ENCODE peak calls at places on chromosome X, in four cellular contexts. L is OCI-LY7, B is AG10803, W is GM13976. X is an unnamed sample.

GRCh38 chrX:133258481-133258880 is 40.3 kb upstream of the TFDP3 start:
- DNase-seq in B (peak), W (no peak), L (no peak), X (no peak)

GRCh38 chrX:68665502-68665901 is 18.0 kb downstream of the STARD8 start:
- DNase-seq in B (no peak), W (no peak), L (no peak), X (no peak)

GRCh38 chrX:154401045-154401799 is 3.0 kb downstream of the RPL10 start:
- DNase-seq in W (no peak), B (peak), L (peak), X (no peak)

GRCh38 chrX:129700536-129700935 is 38.2 kb upstream of the XPNPEP2 start:
- DNase-seq in W (no peak), L (no peak), B (no peak), X (no peak)

GRCh38 chrX:24928114-24928513 is 87.7 kb downstream of the ARX start:
- DNase-seq in B (no peak), W (no peak), L (no peak), X (no peak)

GRCh38 chrX:7580127-7580526 is 262.8 kb upstream of the VCX start:
- DNase-seq in L (no peak), B (no peak), W (no peak), X (no peak)

GRCh38 chrX:95071621-95072020 is 1397.6 kb downstream of the FAM133A start:
- DNase-seq in L (no peak), W (no peak), B (no peak), X (no peak)

GRCh38 chrX:68631331-68631730 is 16.1 kb upstream of the STARD8 start:
- DNase-seq in B (peak), W (no peak), L (no peak), X (no peak)

GRCh38 chrX:138986866-138987265 is 275.3 kb upstream of the FGF13 start:
- DNase-seq in B (peak), L (no peak), W (no peak), X (no peak)

GRCh38 chrX:68190799-68191198 is 242.5 kb downstream of the OPHN1 start:
- DNase-seq in B (no peak), W (no peak), L (no peak), X (no peak)

GRCh38 chrX:11890843-11891514 is 132.9 kb downstream of the MSL3 start:
- DNase-seq in W (no peak), L (no peak), B (peak), X (peak)

GRCh38 chrX:10722804-10723364 is 102.5 kb upstream of the MID1 start:
- DNase-seq in L (peak), W (peak), B (peak), X (peak)

GRCh38 chrX:55028040-55028439 is 2.7 kb downstream of the ALAS2 start:
- DNase-seq in B (no peak), W (no peak), L (no peak), X (no peak)

GRCh38 chrX:129791336-129791735 is 11.6 kb downstream of the SASH3 start:
- DNase-seq in B (no peak), L (no peak), W (no peak), X (no peak)

GRCh38 chrX:81195712-81196111 is 6.0 kb downstream of the HMGN5 start:
- DNase-seq in L (peak), W (no peak), B (peak), X (peak)

GRCh38 chrX:153587342-153587741 is 11.6 kb downstream of the CCNQ start:
- DNase-seq in L (no peak), B (no peak), W (no peak), X (no peak)

GRCh38 chrX:42616981-42617380 is 161.0 kb downstream of the PPP1R2C start:
- DNase-seq in W (no peak), L (no peak), B (no peak), X (no peak)

GRCh38 chrX:153648358-153649177 is 1.6 kb downstream of the DUSP9 start:
- DNase-seq in L (no peak), W (no peak), B (no peak), X (no peak)

GRCh38 chrX:115226929-115227328 is 7.0 kb downstream of the LRCH2 start:
- DNase-seq in B (peak), L (peak), W (no peak), X (no peak)

DNA sequence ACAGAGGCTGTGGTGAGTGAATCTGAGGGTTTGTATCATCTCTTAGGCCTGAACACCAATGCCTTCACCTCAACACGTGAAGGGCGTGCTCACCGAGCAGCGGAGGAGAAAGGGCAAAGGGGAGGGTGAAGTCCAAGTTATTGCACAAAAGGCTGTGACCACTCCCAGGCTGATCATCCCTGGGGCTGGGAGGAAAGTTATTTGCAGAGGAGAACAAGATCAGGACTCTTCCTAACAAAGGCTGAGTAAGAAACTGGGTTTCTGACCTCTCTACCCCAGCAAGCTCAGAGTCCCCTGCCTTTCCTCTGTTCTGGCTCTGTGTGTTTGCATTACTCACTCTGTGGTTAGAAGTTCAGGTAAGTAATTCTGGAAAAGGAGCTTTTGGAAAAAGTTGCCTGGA is 366.3 kb upstream of the CXorf51A start:
- DNase-seq in B (no peak), W (no peak), L (no peak), X (no peak)
- TF ChIP-seq CTCF in B (no peak), W (no peak), L (no peak), X (no peak)

GRCh38 chrX:134752558-134752957 is 94.3 kb upstream of the PLAC1 start:
- DNase-seq in B (no peak), L (no peak), W (no peak), X (no peak)

GRCh38 chrX:134749651-134750450 is 91.6 kb upstream of the PLAC1 start:
- DNase-seq in W (no peak), B (peak), L (no peak), X (no peak)

GRCh38 chrX:134758652-134759051 is 100.4 kb upstream of the PLAC1 start:
- DNase-seq in L (no peak), B (no peak), W (no peak), X (no peak)

DNA sequence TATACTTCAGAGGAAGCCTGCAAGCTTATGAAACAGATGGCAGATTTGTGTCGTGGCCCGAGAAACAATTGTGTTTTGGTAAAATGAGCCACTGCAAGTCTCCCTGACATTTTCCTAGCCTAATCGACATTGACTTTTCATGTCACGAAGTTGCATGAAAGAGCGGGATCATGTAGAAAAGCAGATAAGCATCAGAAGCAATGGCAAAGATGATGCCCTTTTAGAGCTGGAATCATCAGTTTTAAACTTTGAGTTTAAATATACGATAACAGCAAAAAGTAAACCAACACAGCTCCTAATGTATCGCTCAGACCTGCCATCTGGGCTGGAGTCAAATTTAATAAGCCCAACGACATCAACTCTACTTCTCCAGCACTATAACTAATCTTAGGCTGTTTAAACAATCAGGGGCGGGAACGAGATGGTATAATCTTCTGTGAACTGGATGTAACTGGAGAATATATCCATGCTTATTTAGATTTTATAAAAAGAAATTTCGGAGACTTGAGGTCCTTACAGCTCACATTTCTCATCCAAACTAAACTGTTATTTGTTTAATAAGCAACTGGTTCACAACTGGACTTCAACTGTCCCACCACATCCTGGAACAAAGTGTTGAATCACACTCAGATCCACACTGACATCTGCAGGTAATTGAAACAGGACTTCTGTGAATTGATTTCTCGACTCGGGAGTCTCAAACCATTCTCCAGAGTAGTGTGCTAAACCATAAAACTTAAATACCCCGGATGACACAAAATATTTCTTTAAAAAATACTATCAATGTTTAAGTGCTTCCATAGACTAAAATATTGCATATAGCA is 95.1 kb upstream of the PLAC1 start:
- DNase-seq in B (peak), L (no peak), W (no peak), X (no peak)
- TF ChIP-seq CTCF in B (peak), L (peak), W (no peak), X (no peak)

DNA sequence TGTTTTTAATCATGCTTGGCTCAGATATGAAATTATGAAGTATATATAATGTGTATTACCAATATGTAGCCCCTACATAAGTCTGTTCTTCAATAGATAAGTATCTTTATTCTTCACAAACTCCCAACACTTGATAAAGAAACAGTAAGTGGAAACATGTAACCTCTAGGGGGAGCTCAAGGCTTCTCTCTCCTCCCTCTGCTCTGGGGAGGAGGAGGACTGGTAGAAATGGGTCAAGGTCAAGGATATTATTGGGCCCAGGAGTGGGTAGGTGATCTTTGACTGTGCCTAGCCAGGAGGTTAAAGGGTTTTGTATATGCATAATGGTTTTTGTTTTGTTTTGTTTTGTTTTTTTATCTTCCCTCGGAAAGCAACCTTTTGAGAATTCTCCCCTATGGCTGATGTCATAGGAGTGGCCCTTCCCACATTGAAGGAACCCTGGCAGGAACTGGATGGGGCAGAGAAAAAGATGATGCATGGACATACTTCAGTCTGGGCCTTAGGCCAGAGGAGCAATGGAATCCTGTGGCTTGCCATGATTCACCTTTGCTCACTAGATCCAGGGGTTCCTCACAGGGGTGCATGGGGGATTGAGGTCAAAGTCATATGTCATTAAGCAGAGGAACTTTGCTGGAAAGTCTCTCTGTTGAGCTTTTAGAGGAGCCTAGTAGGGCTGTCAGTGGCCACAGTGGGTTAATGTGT is 460.3 kb downstream of the MID1IP1 start:
- DNase-seq in B (peak), W (peak), L (peak), X (no peak)
- TF ChIP-seq CTCF in B (peak), W (peak), L (peak), X (peak)

GRCh38 chrX:15843960-15844359 is 10.7 kb downstream of the AP1S2 start:
- DNase-seq in L (no peak), W (no peak), B (no peak), X (no peak)

GRCh38 chrX:15834051-15834450 is 20.6 kb downstream of the AP1S2 start:
- DNase-seq in B (no peak), L (no peak), W (no peak), X (no peak)

GRCh38 chrX:15834827-15835595 is 19.6 kb downstream of the AP1S2 start:
- DNase-seq in W (no peak), B (no peak), L (no peak), X (no peak)

GRCh38 chrX:15838017-15838416 is 16.6 kb downstream of the AP1S2 start:
- DNase-seq in B (no peak), L (peak), W (no peak), X (no peak)
- TF ChIP-seq CTCF in B (peak), L (peak), W (no peak), X (peak)

DNA sequence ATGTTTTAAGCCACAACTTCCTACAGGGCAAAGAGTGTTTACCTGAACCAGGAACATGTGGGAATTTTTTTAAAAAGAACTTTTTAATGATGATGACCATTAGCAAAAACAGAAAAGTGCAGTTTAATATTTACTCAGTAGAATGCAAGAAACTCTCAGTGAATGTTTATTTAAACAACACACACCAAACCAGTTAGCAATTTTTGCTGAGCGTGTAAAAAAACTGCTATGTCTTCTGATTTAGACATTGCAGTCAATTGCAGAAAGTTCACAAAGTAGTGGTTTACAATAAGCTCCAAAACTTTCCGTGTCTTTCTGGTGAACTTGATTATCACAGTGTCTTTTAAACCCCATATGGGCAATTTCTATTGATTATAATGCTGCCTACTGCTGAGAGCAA is 273.7 kb upstream of the DIAPH2 start:
- DNase-seq in B (no peak), L (no peak), W (no peak), X (no peak)
- TF ChIP-seq CTCF in B (no peak), L (no peak), W (no peak), X (no peak)

GRCh38 chrX:99172958-99173357 is 1237.1 kb downstream of the PCDH19 start:
- DNase-seq in B (no peak), W (no peak), L (no peak), X (no peak)
- TF ChIP-seq CTCF in B (no peak), W (no peak), L (no peak), X (no peak)

GRCh38 chrX:110168585-110168984 is 149.3 kb downstream of the AMMECR1 start:
- DNase-seq in L (no peak), W (no peak), B (peak), X (no peak)

GRCh38 chrX:110171442-110171841 is 146.4 kb downstream of the AMMECR1 start:
- DNase-seq in B (no peak), L (no peak), W (no peak), X (no peak)

GRCh38 chrX:110170029-110170428 is 147.9 kb downstream of the AMMECR1 start:
- DNase-seq in L (no peak), B (no peak), W (no peak), X (no peak)

GRCh38 chrX:110172215-110172614 is 145.7 kb downstream of the AMMECR1 start:
- DNase-seq in L (peak), W (peak), B (no peak), X (no peak)

DNA sequence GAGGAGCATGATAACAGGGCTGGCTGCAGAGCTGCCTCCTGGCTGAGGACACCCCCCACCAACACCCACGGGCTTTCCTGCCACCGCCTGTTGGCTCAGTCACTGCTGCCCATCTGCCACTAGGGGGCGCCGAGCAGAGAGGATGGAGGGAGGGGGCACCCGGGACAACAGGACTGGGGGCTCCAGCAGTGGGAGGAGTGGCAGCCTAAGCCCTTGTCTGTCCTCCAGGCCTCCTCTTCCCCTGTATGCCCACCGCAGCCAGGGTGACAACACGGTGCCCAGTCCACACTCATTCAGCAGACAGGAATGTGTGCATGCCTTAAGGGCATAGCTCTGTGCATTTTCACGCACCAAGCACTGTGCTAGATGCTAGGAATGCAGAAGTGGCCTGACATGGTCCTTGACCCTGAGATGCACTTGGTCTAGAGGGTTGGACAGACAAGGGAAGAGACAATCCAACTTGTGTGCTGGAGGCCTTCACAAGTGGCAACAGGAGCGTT is 149.9 kb downstream of the AMMECR1 start:
- DNase-seq in L (peak), W (peak), B (peak), X (peak)
- TF ChIP-seq CTCF in L (peak), W (peak), B (peak), X (peak)

GRCh38 chrX:44844204-44844603 is 383 bp downstream of the DUSP21 start:
- DNase-seq in B (no peak), W (no peak), L (no peak), X (no peak)
- TF ChIP-seq CTCF in B (no peak), W (no peak), L (no peak), X (no peak)

DNA sequence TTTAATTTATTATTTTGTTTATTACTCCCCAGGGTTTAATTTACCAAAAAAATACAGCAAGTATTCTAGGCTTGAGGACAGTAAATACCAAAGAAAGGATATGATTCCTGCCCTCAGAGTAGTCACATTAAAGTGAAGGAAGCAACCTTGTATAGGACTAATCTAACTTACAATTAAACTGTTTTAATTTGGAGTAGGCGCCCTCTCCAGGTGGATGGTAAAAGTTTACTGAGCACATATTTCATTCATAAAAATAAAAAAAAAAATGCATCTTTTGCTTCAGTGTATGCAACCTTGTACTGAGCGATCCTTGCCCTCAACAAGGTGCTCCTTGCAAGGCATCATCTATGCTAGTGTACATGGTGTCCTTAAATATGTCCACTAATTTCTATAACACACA is 72.0 kb upstream of the MAGEB16 start:
- DNase-seq in L (peak), B (no peak), W (no peak), X (no peak)
- TF ChIP-seq CTCF in L (peak), B (no peak), W (no peak), X (peak)

GRCh38 chrX:100512471-100512870 is 72.3 kb upstream of the TNMD start:
- DNase-seq in B (peak), L (peak), W (peak), X (no peak)
- TF ChIP-seq CTCF in B (peak), L (peak), W (peak), X (peak)